ENCODE peak calls at places on chromosomes 12 and 14, in seven cellular contexts. One of them, this sample, is unnamed.

GRCh38 chr12:39443704-39444234 is 849 bp upstream of the KIF21A start:
- DNase-seq in effector CD8-positive, alpha-beta T cell: no peak
- DNase-seq in left cardiac atrium: no peak
- DNase-seq in pons: peak
- DNase-seq in astrocyte of the cerebellum: no peak
- DNase-seq in transverse colon: no peak
- DNase-seq in hypothalamus: no peak
- DNase-seq in this sample: no peak

GRCh38 chr14:74912801-74913200 is 10.3 kb downstream of the RPS6KL1 start:
- DNase-seq in effector CD8-positive, alpha-beta T cell: no peak
- DNase-seq in left cardiac atrium: no peak
- DNase-seq in pons: no peak
- DNase-seq in astrocyte of the cerebellum: no peak
- DNase-seq in transverse colon: no peak
- DNase-seq in hypothalamus: no peak
- DNase-seq in this sample: no peak

GRCh38 chr12:67594888-67595287 is 53.7 kb upstream of the DYRK2 start:
- DNase-seq in effector CD8-positive, alpha-beta T cell: no peak
- DNase-seq in left cardiac atrium: no peak
- DNase-seq in pons: no peak
- DNase-seq in astrocyte of the cerebellum: no peak
- DNase-seq in transverse colon: no peak
- DNase-seq in hypothalamus: no peak
- DNase-seq in this sample: no peak

GRCh38 chr12:46489951-46490388 is 117.4 kb upstream of the SLC38A2 start:
- DNase-seq in effector CD8-positive, alpha-beta T cell: no peak
- DNase-seq in left cardiac atrium: no peak
- DNase-seq in pons: no peak
- DNase-seq in astrocyte of the cerebellum: no peak
- DNase-seq in transverse colon: no peak
- DNase-seq in hypothalamus: no peak
- DNase-seq in this sample: no peak

GRCh38 chr14:90534838-90535555 is 138.2 kb downstream of the CALM1 start:
- DNase-seq in effector CD8-positive, alpha-beta T cell: no peak
- DNase-seq in left cardiac atrium: no peak
- DNase-seq in pons: no peak
- DNase-seq in astrocyte of the cerebellum: no peak
- DNase-seq in transverse colon: no peak
- DNase-seq in hypothalamus: no peak
- DNase-seq in this sample: no peak

GRCh38 chr12:22255097-22255496 is 79.4 kb downstream of the ST8SIA1 start:
- DNase-seq in effector CD8-positive, alpha-beta T cell: no peak
- DNase-seq in left cardiac atrium: no peak
- DNase-seq in pons: no peak
- DNase-seq in astrocyte of the cerebellum: peak
- DNase-seq in transverse colon: no peak
- DNase-seq in hypothalamus: no peak
- DNase-seq in this sample: no peak

GRCh38 chr12:124248862-124249825 is 45.7 kb upstream of the RFLNA start:
- DNase-seq in effector CD8-positive, alpha-beta T cell: no peak
- DNase-seq in left cardiac atrium: no peak
- DNase-seq in pons: no peak
- DNase-seq in astrocyte of the cerebellum: no peak
- DNase-seq in transverse colon: no peak
- DNase-seq in hypothalamus: no peak
- DNase-seq in this sample: no peak

GRCh38 chr14:99229654-99230215 is 42.3 kb downstream of the BCL11B start:
- DNase-seq in effector CD8-positive, alpha-beta T cell: no peak
- DNase-seq in left cardiac atrium: no peak
- DNase-seq in pons: no peak
- DNase-seq in astrocyte of the cerebellum: no peak
- DNase-seq in transverse colon: no peak
- DNase-seq in hypothalamus: no peak
- DNase-seq in this sample: no peak

GRCh38 chr14:53019391-53019790 is 68.5 kb upstream of the FERMT2 start:
- DNase-seq in effector CD8-positive, alpha-beta T cell: no peak
- DNase-seq in left cardiac atrium: no peak
- DNase-seq in pons: no peak
- DNase-seq in astrocyte of the cerebellum: no peak
- DNase-seq in transverse colon: no peak
- DNase-seq in hypothalamus: no peak
- DNase-seq in this sample: no peak

GRCh38 chr12:7769999-7770398 is 5.0 kb downstream of the NANOGNB start:
- DNase-seq in effector CD8-positive, alpha-beta T cell: no peak
- DNase-seq in left cardiac atrium: no peak
- DNase-seq in pons: no peak
- DNase-seq in astrocyte of the cerebellum: no peak
- DNase-seq in transverse colon: no peak
- DNase-seq in hypothalamus: no peak
- DNase-seq in this sample: no peak

GRCh38 chr12:49959570-49960473 is 1.9 kb upstream of the AQP5 start:
- DNase-seq in effector CD8-positive, alpha-beta T cell: no peak
- DNase-seq in left cardiac atrium: no peak
- DNase-seq in pons: no peak
- DNase-seq in astrocyte of the cerebellum: no peak
- DNase-seq in transverse colon: no peak
- DNase-seq in hypothalamus: no peak
- DNase-seq in this sample: no peak

GRCh38 chr12:59927041-59927440 is 331.2 kb downstream of the SLC16A7 start:
- DNase-seq in effector CD8-positive, alpha-beta T cell: no peak
- DNase-seq in left cardiac atrium: no peak
- DNase-seq in pons: no peak
- DNase-seq in astrocyte of the cerebellum: no peak
- DNase-seq in transverse colon: no peak
- DNase-seq in hypothalamus: no peak
- DNase-seq in this sample: no peak

GRCh38 chr14:77580964-77581505 is 35.4 kb downstream of the SPTLC2 start:
- DNase-seq in effector CD8-positive, alpha-beta T cell: no peak
- DNase-seq in left cardiac atrium: no peak
- DNase-seq in pons: no peak
- DNase-seq in astrocyte of the cerebellum: peak
- DNase-seq in transverse colon: no peak
- DNase-seq in hypothalamus: no peak
- DNase-seq in this sample: peak

GRCh38 chr12:5840900-5841299 is 104.2 kb downstream of the ANO2 start:
- DNase-seq in effector CD8-positive, alpha-beta T cell: no peak
- DNase-seq in left cardiac atrium: no peak
- DNase-seq in pons: no peak
- DNase-seq in astrocyte of the cerebellum: no peak
- DNase-seq in transverse colon: no peak
- DNase-seq in hypothalamus: no peak
- DNase-seq in this sample: no peak

GRCh38 chr14:35689000-35689460 is 120.1 kb downstream of the RALGAPA1 start:
- DNase-seq in effector CD8-positive, alpha-beta T cell: no peak
- DNase-seq in left cardiac atrium: no peak
- DNase-seq in pons: no peak
- DNase-seq in astrocyte of the cerebellum: no peak
- DNase-seq in transverse colon: no peak
- DNase-seq in hypothalamus: no peak
- DNase-seq in this sample: no peak

GRCh38 chr14:90691627-90692026 is 124.6 kb downstream of the TTC7B start:
- DNase-seq in effector CD8-positive, alpha-beta T cell: no peak
- DNase-seq in left cardiac atrium: no peak
- DNase-seq in pons: no peak
- DNase-seq in astrocyte of the cerebellum: no peak
- DNase-seq in transverse colon: no peak
- DNase-seq in hypothalamus: no peak
- DNase-seq in this sample: no peak

GRCh38 chr12:5003025-5003666 is 40.5 kb upstream of the KCNA5 start:
- DNase-seq in effector CD8-positive, alpha-beta T cell: no peak
- DNase-seq in left cardiac atrium: peak
- DNase-seq in pons: peak
- DNase-seq in astrocyte of the cerebellum: no peak
- DNase-seq in transverse colon: peak
- DNase-seq in hypothalamus: peak
- DNase-seq in this sample: peak

GRCh38 chr12:132921685-132922084 is 34.3 kb upstream of the CHFR start:
- DNase-seq in effector CD8-positive, alpha-beta T cell: no peak
- DNase-seq in left cardiac atrium: no peak
- DNase-seq in pons: no peak
- DNase-seq in astrocyte of the cerebellum: no peak
- DNase-seq in transverse colon: no peak
- DNase-seq in hypothalamus: no peak
- DNase-seq in this sample: no peak

GRCh38 chr12:71236133-71236660 is 78.4 kb upstream of the TSPAN8 start:
- DNase-seq in effector CD8-positive, alpha-beta T cell: no peak
- DNase-seq in left cardiac atrium: no peak
- DNase-seq in pons: no peak
- DNase-seq in astrocyte of the cerebellum: no peak
- DNase-seq in transverse colon: no peak
- DNase-seq in hypothalamus: no peak
- DNase-seq in this sample: no peak

GRCh38 chr14:21302013-21302857 is 22.4 kb downstream of the RPGRIP1 start:
- DNase-seq in effector CD8-positive, alpha-beta T cell: no peak
- DNase-seq in left cardiac atrium: no peak
- DNase-seq in pons: no peak
- DNase-seq in astrocyte of the cerebellum: no peak
- DNase-seq in transverse colon: no peak
- DNase-seq in hypothalamus: no peak
- DNase-seq in this sample: no peak

This sample was measured in brain microvascular endothelial cell.